ENCODE peak calls at places on chromosomes 7 and 10, in four cellular contexts. A is A549, Q is HepG2, T is K562. G is an unnamed sample.

GRCh38 chr10:60820093-60820769 is 42.0 kb downstream of the CDK1 start:
- DNase-seq in A (no peak), Q (no peak), T (no peak), G (peak)

GRCh38 chr10:133339708-133340380 is 3.1 kb upstream of the CALY start:
- DNase-seq in A (no peak), Q (no peak), T (no peak), G (no peak)

GRCh38 chr7:82578430-82578829 is 134.9 kb upstream of the CACNA2D1 start:
- DNase-seq in A (no peak), Q (no peak), T (no peak), G (no peak)

GRCh38 chr7:134811798-134812197 is 32.4 kb downstream of the CALD1 start:
- DNase-seq in A (no peak), Q (no peak), T (no peak), G (no peak)

GRCh38 chr7:139034855-139035587 is 821 bp downstream of the ZC3HAV1L start:
- DNase-seq in A (peak), Q (no peak), T (no peak), G (no peak)

GRCh38 chr10:112456533-112456932 is 9.5 kb downstream of the VTI1A start:
- DNase-seq in A (no peak), Q (peak), T (no peak), G (no peak)

GRCh38 chr10:29646960-29647431 is 12.2 kb upstream of the SVIL start:
- DNase-seq in A (no peak), Q (no peak), T (no peak), G (no peak)

GRCh38 chr7:1555046-1555812 is 776 bp downstream of the TMEM184A start:
- DNase-seq in A (peak), Q (peak), T (peak), G (no peak)

GRCh38 chr10:76415559-76415958 is 984.1 kb downstream of the LRMDA start:
- DNase-seq in A (no peak), Q (no peak), T (no peak), G (no peak)

GRCh38 chr7:132757778-132758177 is 181.5 kb upstream of the PLXNA4 start:
- DNase-seq in A (no peak), Q (no peak), T (no peak), G (no peak)
- TF ChIP-seq POLR2AphosphoS2 in A (no peak), Q (no peak), T (no peak), G (no peak)

GRCh38 chr7:38798552-38799267 is 110.3 kb downstream of the VPS41 start:
- DNase-seq in A (no peak), Q (no peak), T (no peak), G (no peak)

GRCh38 chr7:38801786-38802185 is 107.2 kb downstream of the VPS41 start:
- DNase-seq in A (no peak), Q (no peak), T (no peak), G (no peak)

GRCh38 chr7:38795596-38795995 is 113.4 kb downstream of the VPS41 start:
- DNase-seq in A (no peak), Q (no peak), T (no peak), G (no peak)

GRCh38 chr7:38796636-38797501 is 112.1 kb downstream of the VPS41 start:
- DNase-seq in A (peak), Q (peak), T (peak), G (peak)
- TF ChIP-seq POLR2AphosphoS2 in A (no peak), Q (no peak), T (no peak), G (no peak)

DNA sequence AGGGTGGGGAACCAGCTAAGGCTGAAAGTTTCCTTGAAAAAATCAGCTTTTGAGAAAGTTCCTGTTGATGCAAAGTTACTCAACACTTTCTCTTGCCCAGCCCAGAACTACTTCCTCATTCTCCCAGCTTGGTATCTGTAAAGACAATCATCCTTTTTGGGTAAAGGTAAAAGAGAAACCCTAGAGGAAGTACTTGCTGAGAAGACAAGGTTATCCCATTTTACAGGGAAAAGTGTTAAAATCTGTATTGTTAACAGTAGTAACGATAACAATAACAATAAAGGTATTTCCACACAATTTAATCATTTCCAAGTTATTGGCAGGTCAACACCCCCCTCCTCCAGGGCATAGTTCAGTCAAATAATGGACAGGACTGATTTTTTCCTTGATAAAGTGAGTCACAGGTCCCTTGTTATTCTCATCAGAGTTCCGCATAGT is 2.4 kb downstream of the ALOX5 start:
- DNase-seq in A (no peak), Q (no peak), T (no peak), G (no peak)
- TF ChIP-seq POLR2AphosphoS2 in A (no peak), Q (no peak), T (no peak), G (no peak)

DNA sequence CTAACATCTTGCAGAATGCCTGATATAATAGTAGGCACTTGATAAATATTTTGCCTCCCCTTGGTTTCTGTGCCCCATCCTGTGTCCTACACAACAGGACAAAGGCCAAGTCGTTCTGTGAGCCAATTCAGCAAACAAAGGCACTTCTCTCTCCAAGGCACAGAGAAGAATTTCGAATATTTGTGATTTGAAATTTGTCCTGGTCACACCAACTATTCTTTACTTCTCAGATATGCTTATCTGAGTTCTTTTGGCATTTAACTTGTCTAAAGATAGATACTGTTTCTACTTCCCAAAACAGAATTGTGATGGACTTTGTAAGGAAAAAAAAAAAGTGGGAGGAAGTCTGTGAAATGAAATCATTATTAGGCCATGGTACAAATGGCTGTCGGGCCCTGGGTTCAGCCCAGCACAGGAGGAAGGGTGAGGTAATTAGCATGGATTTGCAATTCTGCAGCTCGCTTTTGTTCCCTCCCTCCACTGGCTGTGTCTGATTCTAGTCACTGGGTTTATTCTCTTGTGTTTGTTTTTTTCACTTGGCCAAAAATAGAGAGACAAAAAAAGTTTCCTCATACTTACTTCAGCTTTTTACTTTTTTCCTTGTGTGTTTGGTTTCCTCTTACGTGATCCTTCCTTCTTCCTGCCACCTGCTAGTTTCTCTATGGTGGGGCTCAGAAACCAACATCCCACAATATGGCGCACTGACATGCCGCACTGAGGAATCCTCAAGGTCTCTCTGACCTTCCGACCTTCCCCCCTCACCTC is 108.2 kb upstream of the MKLN1 start:
- DNase-seq in A (no peak), Q (peak), T (no peak), G (no peak)
- TF ChIP-seq POLR2AphosphoS2 in A (no peak), Q (no peak), T (no peak), G (no peak)

GRCh38 chr7:151454932-151455530 is 15.1 kb upstream of the CRYGN start:
- DNase-seq in A (no peak), Q (no peak), T (no peak), G (no peak)
- TF ChIP-seq POLR2AphosphoS2 in A (no peak), Q (no peak), T (no peak), G (no peak)

GRCh38 chr7:25392571-25393338 is 164.5 kb upstream of the NPVF start:
- DNase-seq in A (no peak), Q (no peak), T (no peak), G (no peak)
- TF ChIP-seq POLR2AphosphoS2 in A (no peak), Q (no peak), T (no peak), G (no peak)

DNA sequence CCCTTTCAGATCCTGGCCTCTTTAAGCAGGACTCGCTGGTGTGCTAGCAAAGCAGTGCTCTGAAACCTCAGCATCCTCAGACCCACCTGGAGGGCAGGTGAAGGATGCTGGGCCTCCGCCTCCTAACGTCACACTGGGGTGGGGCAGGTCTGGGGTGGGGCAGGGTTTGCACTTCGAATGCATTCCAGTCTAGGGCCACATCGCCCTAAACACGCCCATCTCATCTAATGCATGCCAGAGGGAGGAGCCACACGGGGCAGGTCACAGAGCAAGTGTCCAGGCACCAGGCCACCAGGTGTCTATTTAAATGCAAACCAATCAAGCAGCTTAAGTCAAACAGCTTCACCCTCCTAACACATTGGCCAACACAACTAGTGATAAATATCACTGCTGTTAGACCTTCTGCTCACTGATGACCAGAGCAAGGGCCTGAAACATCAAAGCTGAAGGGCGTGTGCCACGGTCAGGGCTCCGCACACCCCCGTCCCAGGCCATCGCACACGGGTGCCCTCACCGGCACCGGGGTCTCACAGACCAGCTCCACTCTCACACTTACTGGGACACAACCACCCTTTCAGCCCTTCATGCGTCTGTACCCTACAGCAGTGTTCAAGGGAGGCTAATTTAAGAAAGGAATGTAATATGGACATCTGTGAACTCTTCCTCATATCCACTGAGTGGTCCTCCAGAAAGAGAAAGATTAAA is 47.1 kb downstream of the DIP2C start:
- DNase-seq in A (no peak), Q (no peak), T (no peak), G (no peak)
- TF ChIP-seq POLR2AphosphoS2 in A (no peak), Q (no peak), T (no peak), G (no peak)

GRCh38 chr10:96814264-96814663 is 17.8 kb upstream of the LCOR start:
- DNase-seq in A (no peak), Q (peak), T (no peak), G (no peak)
- TF ChIP-seq POLR2AphosphoS2 in A (no peak), Q (no peak), T (no peak), G (no peak)

GRCh38 chr7:45922810-45923209 is 1.7 kb upstream of the IGFBP3 start:
- DNase-seq in A (no peak), Q (no peak), T (no peak), G (no peak)
- TF ChIP-seq POLR2AphosphoS2 in A (no peak), Q (no peak), T (no peak), G (no peak)

GRCh38 chr7:77157446-77157845 is 35.0 kb downstream of the CCDC146 start:
- DNase-seq in A (no peak), Q (no peak), T (no peak), G (peak)
- TF ChIP-seq POLR2AphosphoS2 in A (no peak), Q (no peak), T (no peak), G (no peak)